ENCODE peak calls at places on chromosomes 12 and 14, in six cellular contexts. H is T follicular helper cell, Y is amniotic stem cell, O is NCI-H446 treated with DMSO at 0.1 percent for 48 hours, P is MM.1S, D is EL. V is an unnamed sample.

GRCh38 chr14:74459289-74459946 is 33.4 kb upstream of the SYNDIG1L start:
- DNase-seq in H (no peak), Y (peak; percentile 20), O (no peak), P (no peak), D (peak; percentile 73), V (peak; percentile 77)

GRCh38 chr14:38254565-38255407 is 1.1 kb downstream of the CLEC14A start:
- DNase-seq in H (no peak), Y (no peak), O (no peak), P (no peak), D (peak; percentile 38), V (no peak)

GRCh38 chr12:18696971-18697602 is 40.7 kb downstream of the PLCZ1 start:
- DNase-seq in H (no peak), Y (no peak), O (no peak), P (no peak), D (peak; percentile 57), V (no peak)

GRCh38 chr12:117594481-117594880 is 233.1 kb upstream of the NOS1 start:
- DNase-seq in H (no peak), Y (no peak), O (no peak), P (no peak), D (no peak), V (no peak)

GRCh38 chr14:87483651-87484260 is 509.2 kb downstream of the GALC start:
- DNase-seq in H (no peak), Y (no peak), O (no peak), P (no peak), D (peak; percentile 25), V (no peak)

GRCh38 chr12:54933381-54933780 is 51.2 kb downstream of the TESPA1 start:
- DNase-seq in H (no peak), Y (no peak), O (no peak), P (peak; percentile 47), D (peak; percentile 39), V (no peak)

GRCh38 chr12:124862768-124863408 is 776 bp downstream of the SCARB1 start:
- DNase-seq in H (no peak), Y (no peak), O (no peak), P (peak; percentile 25), D (peak; percentile 38), V (no peak)

GRCh38 chr14:80278293-80279037 is 67.2 kb upstream of the DIO2 start:
- DNase-seq in H (no peak), Y (no peak), O (no peak), P (no peak), D (peak; percentile 8), V (no peak)

GRCh38 chr12:112602150-112602549 is 183.4 kb downstream of the PTPN11 start:
- DNase-seq in H (no peak), Y (no peak), O (no peak), P (no peak), D (no peak), V (no peak)

GRCh38 chr14:103847954-103848719 is 762 bp upstream of the PPP1R13B start:
- DNase-seq in H (peak; percentile 18), Y (no peak), O (no peak), P (peak; percentile 21), D (no peak), V (no peak)

GRCh38 chr14:42192659-42193425 is 586.2 kb downstream of the LRFN5 start:
- DNase-seq in H (no peak), Y (peak; percentile 73), O (peak; percentile 95), P (no peak), D (peak; percentile 70), V (no peak)

GRCh38 chr12:90250766-90251165 is 542.1 kb upstream of the ATP2B1 start:
- DNase-seq in H (no peak), Y (no peak), O (no peak), P (peak; percentile 63), D (no peak), V (no peak)

GRCh38 chr12:48671231-48671856 is 10.7 kb downstream of the KANSL2 start:
- DNase-seq in H (no peak), Y (no peak), O (no peak), P (no peak), D (peak; percentile 10), V (no peak)

GRCh38 chr14:31419179-31420012 is 954 bp downstream of the HEATR5A start:
- DNase-seq in H (no peak), Y (no peak), O (no peak), P (peak; percentile 6), D (peak; percentile 65), V (peak; percentile 37)

GRCh38 chr12:117261267-117261666 is 71.0 kb upstream of the FBXO21 start:
- DNase-seq in H (no peak), Y (no peak), O (no peak), P (no peak), D (peak; percentile 55), V (no peak)

GRCh38 chr12:27751386-27752047 is 28.5 kb upstream of the KLHL42 start:
- DNase-seq in H (no peak), Y (no peak), O (no peak), P (no peak), D (no peak), V (no peak)

GRCh38 chr14:103801459-103801858 is 45.9 kb downstream of the PPP1R13B start:
- DNase-seq in H (no peak), Y (no peak), O (no peak), P (no peak), D (peak; percentile 90), V (peak; percentile 15)

GRCh38 chr14:100717371-100717770 is 9.3 kb upstream of the DLK1 start:
- DNase-seq in H (no peak), Y (no peak), O (no peak), P (no peak), D (no peak), V (no peak)

GRCh38 chr14:27006520-27006919 is 408.7 kb upstream of the NOVA1 start:
- DNase-seq in H (no peak), Y (no peak), O (no peak), P (no peak), D (no peak), V (no peak)

GRCh38 chr12:56373515-56373914 is 10.9 kb upstream of the APOF start:
- DNase-seq in H (no peak), Y (no peak), O (no peak), P (no peak), D (no peak), V (no peak)

GRCh38 chr12:12333407-12333831 is 16.6 kb downstream of the MANSC1 start:
- DNase-seq in H (no peak), Y (no peak), O (no peak), P (no peak), D (no peak), V (no peak)

GRCh38 chr12:92987362-92987761 is 58.3 kb upstream of the EEA1 start:
- DNase-seq in H (no peak), Y (peak; percentile 81), O (peak; percentile 51), P (peak; percentile 83), D (peak; percentile 68), V (no peak)

GRCh38 chr12:118356809-118357326 is 15.8 kb downstream of the TAOK3 start:
- DNase-seq in H (no peak), Y (peak; percentile 68), O (no peak), P (no peak), D (peak; percentile 78), V (no peak)

GRCh38 chr14:35365130-35366047 is 39.2 kb downstream of the NFKBIA start:
- DNase-seq in H (no peak), Y (peak; percentile 86), O (no peak), P (peak; percentile 41), D (peak; percentile 91), V (peak; percentile 93)

GRCh38 chr12:116790066-116790465 is 52.0 kb downstream of the RNFT2 start:
- DNase-seq in H (no peak), Y (no peak), O (no peak), P (no peak), D (no peak), V (no peak)

GRCh38 chr12:92623386-92623785 is 79.4 kb upstream of the PLEKHG7 start:
- DNase-seq in H (no peak), Y (no peak), O (no peak), P (no peak), D (no peak), V (no peak)

GRCh38 chr12:29073631-29074239 is 75.3 kb upstream of the FAR2 start:
- DNase-seq in H (no peak), Y (peak; percentile 64), O (peak; percentile 37), P (peak; percentile 58), D (peak; percentile 49), V (peak; percentile 16)

GRCh38 chr12:30989754-30990153 is 63.2 kb downstream of the TSPAN11 start:
- DNase-seq in H (no peak), Y (no peak), O (no peak), P (peak; percentile 94), D (no peak), V (no peak)

GRCh38 chr14:92515510-92516343 is 2.1 kb downstream of the RIN3 start:
- DNase-seq in H (no peak), Y (no peak), O (no peak), P (no peak), D (no peak), V (no peak)

GRCh38 chr12:4584281-4584680 is 22.3 kb downstream of the DYRK4 start:
- DNase-seq in H (no peak), Y (no peak), O (no peak), P (no peak), D (no peak), V (no peak)

GRCh38 chr12:126095748-126096510 is 1030.7 kb downstream of the AACS start:
- DNase-seq in H (no peak), Y (no peak), O (no peak), P (no peak), D (no peak), V (no peak)

GRCh38 chr12:103495783-103496456 is at the start of gene C12orf42:
- DNase-seq in H (no peak), Y (no peak), O (peak; percentile 7), P (peak; percentile 39), D (peak; percentile 34), V (no peak)

V was measured in SJSA1.